ENCODE peak calls at places on chromosomes 7 and 10, in seven cellular contexts. C, B, W, E, I, S and A are unnamed samples.

GRCh38 chr7:33849004-33849403 is 56.3 kb upstream of the BMPER start:
- DNase-seq in C (no peak), B (no peak), W (no peak), E (no peak), I (no peak), S (peak; percentile 34), A (no peak)

GRCh38 chr7:43781726-43782607 is 23.5 kb downstream of the BLVRA start:
- DNase-seq in C (no peak), B (no peak), W (no peak), E (peak; percentile 64), I (no peak), S (peak; percentile 68), A (no peak)

GRCh38 chr10:83410570-83410969 is 728.7 kb upstream of the GHITM start:
- DNase-seq in C (no peak), B (no peak), W (no peak), E (no peak), I (no peak), S (no peak), A (no peak)

GRCh38 chr7:159109092-159110035 is 35.3 kb downstream of the VIPR2 start:
- DNase-seq in C (no peak), B (no peak), W (no peak), E (peak; percentile 69), I (peak; percentile 35), S (no peak), A (no peak)

GRCh38 chr10:132422931-132423813 is 26.2 kb downstream of the PWWP2B start:
- DNase-seq in C (no peak), B (no peak), W (no peak), E (no peak), I (no peak), S (no peak), A (no peak)

GRCh38 chr10:121791761-121792160 is 136.1 kb downstream of the ATE1 start:
- DNase-seq in C (no peak), B (no peak), W (no peak), E (no peak), I (no peak), S (peak; percentile 39), A (no peak)

GRCh38 chr10:58796242-58796641 is 283.6 kb downstream of the BICC1 start:
- DNase-seq in C (peak; percentile 23), B (no peak), W (no peak), E (no peak), I (no peak), S (peak; percentile 74), A (no peak)

GRCh38 chr7:119720541-119720940 is 552.4 kb upstream of the KCND2 start:
- DNase-seq in C (no peak), B (no peak), W (no peak), E (no peak), I (no peak), S (peak; percentile 79), A (no peak)

GRCh38 chr10:114970515-114970914 is 32.5 kb downstream of the TRUB1 start:
- DNase-seq in C (no peak), B (no peak), W (peak; percentile 0), E (no peak), I (no peak), S (no peak), A (no peak)

GRCh38 chr7:69962077-69962855 is 364.0 kb downstream of the AUTS2 start:
- DNase-seq in C (no peak), B (no peak), W (no peak), E (no peak), I (peak; percentile 59), S (no peak), A (no peak)

GRCh38 chr10:70498970-70499828 is 20.6 kb downstream of the PALD1 start:
- DNase-seq in C (peak; percentile 27), B (no peak), W (no peak), E (no peak), I (no peak), S (no peak), A (no peak)

GRCh38 chr7:124702385-124702784 is 63.2 kb downstream of the GPR37 start:
- DNase-seq in C (no peak), B (no peak), W (no peak), E (no peak), I (no peak), S (peak; percentile 44), A (no peak)

GRCh38 chr10:109931153-109931552 is 7.8 kb upstream of the XPNPEP1 start:
- DNase-seq in C (no peak), B (no peak), W (no peak), E (no peak), I (peak; percentile 80), S (no peak), A (no peak)

GRCh38 chr7:45658716-45659495 is 84.7 kb downstream of the ADCY1 start:
- DNase-seq in C (no peak), B (no peak), W (no peak), E (no peak), I (no peak), S (no peak), A (no peak)

GRCh38 chr10:43409385-43410109 is 561 bp upstream of the HNRNPF start:
- DNase-seq in C (peak; percentile 14), B (no peak), W (peak; percentile 55), E (peak; percentile 73), I (peak; percentile 62), S (no peak), A (no peak)

GRCh38 chr10:86708783-86709778 is 40.8 kb downstream of the LDB3 start:
- DNase-seq in C (no peak), B (no peak), W (no peak), E (peak; percentile 60), I (no peak), S (no peak), A (no peak)

GRCh38 chr10:86710987-86711236 is 42.6 kb downstream of the LDB3 start:
- DNase-seq in C (no peak), B (no peak), W (no peak), E (no peak), I (no peak), S (no peak), A (no peak)

GRCh38 chr10:86711957-86712708 is 43.8 kb downstream of the LDB3 start:
- DNase-seq in C (peak; percentile 47), B (no peak), W (peak; percentile 19), E (peak; percentile 80), I (peak; percentile 86), S (no peak), A (peak; percentile 49)

GRCh38 chr10:86709786-86710185 is 41.5 kb downstream of the LDB3 start:
- DNase-seq in C (no peak), B (no peak), W (no peak), E (peak; percentile 69), I (no peak), S (no peak), A (no peak)

DNA sequence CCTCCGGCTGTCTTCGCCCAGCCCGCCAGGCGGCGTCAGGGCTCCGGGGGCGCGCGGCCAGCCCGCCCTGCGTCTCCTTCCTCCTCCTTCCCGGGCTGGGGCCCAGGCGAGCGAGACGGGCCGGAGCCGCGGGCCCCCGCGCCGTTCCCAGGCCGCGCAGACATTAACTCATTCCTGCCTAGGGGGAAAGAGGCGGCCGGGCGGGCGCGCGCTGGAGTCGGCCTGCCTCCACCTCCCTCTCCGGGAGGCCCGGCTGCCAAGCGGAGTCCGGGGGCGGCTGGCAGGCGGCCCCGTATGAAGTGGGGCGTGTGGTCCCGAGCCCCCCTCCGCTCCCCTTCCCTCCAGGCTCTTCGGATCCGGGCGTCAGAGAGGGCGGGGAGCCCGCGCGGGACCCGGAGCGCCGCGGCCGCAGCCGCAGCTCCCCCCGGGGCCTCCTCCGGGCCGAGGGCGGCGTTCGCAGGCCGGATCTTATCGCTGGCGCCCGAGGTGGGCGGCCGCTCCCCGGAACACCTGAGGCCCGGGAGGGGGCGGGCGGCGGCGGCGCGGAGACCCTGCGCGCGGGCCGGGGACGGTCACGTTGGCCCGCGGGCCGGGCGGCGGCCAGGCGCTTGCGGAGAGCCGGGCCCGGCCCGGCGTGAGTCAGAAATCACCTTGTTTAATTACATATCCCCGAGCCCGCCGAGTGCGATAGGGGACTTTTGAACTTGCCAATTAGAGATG is 43.1 kb downstream of the LDB3 start:
- DNase-seq in C (peak; percentile 77), B (no peak), W (peak; percentile 81), E (peak; percentile 97), I (peak; percentile 95), S (peak; percentile 87), A (peak; percentile 89)
- TF ChIP-seq CTCF in C (peak; percentile 84), B (peak; percentile 91), W (peak; percentile 67), E (no peak), I (peak; percentile 82), S (no peak), A (peak; percentile 69)

DNA sequence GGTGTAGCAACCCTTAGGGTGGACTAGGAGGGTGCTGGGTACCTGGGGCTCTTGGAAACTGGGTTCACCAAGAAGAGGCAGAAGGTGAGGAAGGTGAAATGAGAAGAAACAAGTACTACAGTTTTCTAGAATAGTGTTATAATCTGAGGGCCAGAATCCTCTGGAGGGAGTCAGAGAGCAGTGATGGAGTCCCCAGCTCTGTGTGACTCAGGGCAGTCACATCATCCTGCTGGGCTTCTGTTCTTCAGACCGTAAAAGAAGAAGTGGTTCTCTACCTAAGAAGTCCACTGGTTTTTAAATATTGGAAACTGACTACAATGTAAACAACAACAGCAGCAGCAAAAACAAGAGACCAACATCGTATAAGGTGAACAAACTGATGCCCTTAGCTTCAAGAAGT is 197.3 kb downstream of the PRPF18 start:
- DNase-seq in C (no peak), B (no peak), W (no peak), E (no peak), I (no peak), S (peak; percentile 41), A (no peak)
- TF ChIP-seq CTCF in C (peak; percentile 36), B (no peak), W (peak; percentile 38), E (no peak), I (no peak), S (peak; percentile 37), A (no peak)

GRCh38 chr7:107592361-107593024 is 12.4 kb downstream of the BCAP29 start:
- DNase-seq in C (no peak), B (no peak), W (no peak), E (no peak), I (no peak), S (no peak), A (no peak)
- TF ChIP-seq CTCF in C (no peak), B (no peak), W (no peak), E (no peak), I (no peak), S (no peak), A (no peak)

GRCh38 chr10:26730548-26730947 is 33.0 kb downstream of the PDSS1 start:
- DNase-seq in C (no peak), B (no peak), W (no peak), E (no peak), I (no peak), S (no peak), A (no peak)

GRCh38 chr10:26728957-26729356 is 31.5 kb downstream of the PDSS1 start:
- DNase-seq in C (no peak), B (no peak), W (no peak), E (no peak), I (no peak), S (no peak), A (no peak)

GRCh38 chr10:26725837-26726727 is 28.6 kb downstream of the PDSS1 start:
- DNase-seq in C (peak; percentile 21), B (no peak), W (peak; percentile 29), E (peak; percentile 89), I (peak; percentile 77), S (peak; percentile 73), A (no peak)

GRCh38 chr10:26727005-26727404 is 29.5 kb downstream of the PDSS1 start:
- DNase-seq in C (no peak), B (no peak), W (no peak), E (no peak), I (no peak), S (no peak), A (no peak)

DNA sequence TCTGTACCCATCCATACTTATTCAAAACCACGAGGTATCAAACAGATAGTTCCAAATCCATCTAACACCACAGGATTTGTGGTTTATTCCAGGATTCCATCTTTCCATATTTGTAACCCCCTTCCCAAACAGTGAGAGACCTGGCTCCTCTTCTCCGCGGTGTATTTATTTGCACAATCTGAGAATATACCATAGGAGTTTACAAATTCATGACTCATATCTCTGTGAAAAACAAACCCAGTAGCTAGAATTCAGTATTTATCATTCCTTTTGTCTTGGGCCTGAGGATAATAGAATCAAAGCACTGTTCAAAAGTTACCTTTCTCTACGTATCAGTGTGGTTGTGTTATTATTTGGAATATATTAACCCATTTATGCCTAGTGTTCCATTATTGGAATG is 31.9 kb downstream of the PDSS1 start:
- DNase-seq in C (no peak), B (no peak), W (no peak), E (no peak), I (no peak), S (no peak), A (no peak)
- TF ChIP-seq CTCF in C (no peak), B (no peak), W (no peak), E (no peak), I (no peak), S (no peak), A (no peak)